ENCODE peak calls at places on chromosome 15, in five cellular contexts. One of them, this sample, is unnamed.

GRCh38 chr15:25933456-25934158 is 70.5 kb upstream of the ATP10A start:
- DNase-seq in H9: peak; percentile 86
- DNase-seq in neuronal stem cell: peak; percentile 51
- DNase-seq in H1: peak; percentile 49
- DNase-seq in trophoblast cell: peak; percentile 70
- DNase-seq in this sample: peak; percentile 6

GRCh38 chr15:54387808-54388207 is 409.6 kb downstream of the UNC13C start:
- DNase-seq in H9: no peak
- DNase-seq in neuronal stem cell: no peak
- DNase-seq in H1: no peak
- DNase-seq in trophoblast cell: peak; percentile 40
- DNase-seq in this sample: no peak

GRCh38 chr15:43225201-43225949 is 4.6 kb upstream of the EPB42 start:
- DNase-seq in H9: peak; percentile 63
- DNase-seq in neuronal stem cell: peak; percentile 37
- DNase-seq in H1: no peak
- DNase-seq in trophoblast cell: peak; percentile 89
- DNase-seq in this sample: peak; percentile 68

GRCh38 chr15:60865507-60865906 is 363.6 kb downstream of the RORA start:
- DNase-seq in H9: no peak
- DNase-seq in neuronal stem cell: no peak
- DNase-seq in H1: no peak
- DNase-seq in trophoblast cell: peak; percentile 16
- DNase-seq in this sample: peak; percentile 34

GRCh38 chr15:64981812-64982431 is 7.8 kb downstream of the SPG21 start:
- DNase-seq in H9: no peak
- DNase-seq in neuronal stem cell: no peak
- DNase-seq in H1: no peak
- DNase-seq in trophoblast cell: no peak
- DNase-seq in this sample: no peak

GRCh38 chr15:68589012-68589411 is 10.2 kb downstream of the CORO2B start:
- DNase-seq in H9: no peak
- DNase-seq in neuronal stem cell: no peak
- DNase-seq in H1: no peak
- DNase-seq in trophoblast cell: no peak
- DNase-seq in this sample: no peak

GRCh38 chr15:65405793-65406192 is 17.0 kb downstream of the IGDCC4 start:
- DNase-seq in H9: peak; percentile 30
- DNase-seq in neuronal stem cell: no peak
- DNase-seq in H1: no peak
- DNase-seq in trophoblast cell: no peak
- DNase-seq in this sample: no peak

GRCh38 chr15:67135494-67135893 is 70.1 kb downstream of the SMAD3 start:
- DNase-seq in H9: no peak
- DNase-seq in neuronal stem cell: no peak
- DNase-seq in H1: no peak
- DNase-seq in trophoblast cell: no peak
- DNase-seq in this sample: peak; percentile 80

GRCh38 chr15:44087578-44088190 is 107.4 kb downstream of the FRMD5 start:
- DNase-seq in H9: no peak
- DNase-seq in neuronal stem cell: no peak
- DNase-seq in H1: no peak
- DNase-seq in trophoblast cell: peak; percentile 62
- DNase-seq in this sample: peak; percentile 88

GRCh38 chr15:75065467-75065850 is 42.1 kb downstream of the PPCDC start:
- DNase-seq in H9: no peak
- DNase-seq in neuronal stem cell: no peak
- DNase-seq in H1: no peak
- DNase-seq in trophoblast cell: no peak
- DNase-seq in this sample: no peak

GRCh38 chr15:85691350-85692240 is 103.1 kb downstream of the KLHL25 start:
- DNase-seq in H9: no peak
- DNase-seq in neuronal stem cell: no peak
- DNase-seq in H1: no peak
- DNase-seq in trophoblast cell: peak; percentile 58
- DNase-seq in this sample: no peak

GRCh38 chr15:45637552-45638033 is 2.8 kb downstream of the SQOR start:
- DNase-seq in H9: no peak
- DNase-seq in neuronal stem cell: no peak
- DNase-seq in H1: no peak
- DNase-seq in trophoblast cell: peak; percentile 41
- DNase-seq in this sample: peak; percentile 97

GRCh38 chr15:48946088-48946839 is 17.5 kb downstream of the SHC4 start:
- DNase-seq in H9: no peak
- DNase-seq in neuronal stem cell: no peak
- DNase-seq in H1: no peak
- DNase-seq in trophoblast cell: peak; percentile 60
- DNase-seq in this sample: peak; percentile 64

GRCh38 chr15:38130200-38130567 is 122.5 kb upstream of the SPRED1 start:
- DNase-seq in H9: no peak
- DNase-seq in neuronal stem cell: no peak
- DNase-seq in H1: no peak
- DNase-seq in trophoblast cell: peak; percentile 16
- DNase-seq in this sample: no peak

GRCh38 chr15:61173899-61174689 is 55.0 kb downstream of the RORA start:
- DNase-seq in H9: no peak
- DNase-seq in neuronal stem cell: no peak
- DNase-seq in H1: no peak
- DNase-seq in trophoblast cell: no peak
- DNase-seq in this sample: peak; percentile 5

GRCh38 chr15:90481023-90481422 is 48.7 kb upstream of the CRTC3 start:
- DNase-seq in H9: no peak
- DNase-seq in neuronal stem cell: no peak
- DNase-seq in H1: no peak
- DNase-seq in trophoblast cell: no peak
- DNase-seq in this sample: peak; percentile 28

GRCh38 chr15:88975891-88976290 is 62.7 kb upstream of the MFGE8 start:
- DNase-seq in H9: no peak
- DNase-seq in neuronal stem cell: no peak
- DNase-seq in H1: no peak
- DNase-seq in trophoblast cell: peak; percentile 70
- DNase-seq in this sample: no peak

GRCh38 chr15:74394090-74394846 is 26.8 kb upstream of the CYP11A1 start:
- DNase-seq in H9: no peak
- DNase-seq in neuronal stem cell: no peak
- DNase-seq in H1: no peak
- DNase-seq in trophoblast cell: no peak
- DNase-seq in this sample: no peak

GRCh38 chr15:67125589-67126502 is 60.4 kb downstream of the SMAD3 start:
- DNase-seq in H9: no peak
- DNase-seq in neuronal stem cell: no peak
- DNase-seq in H1: no peak
- DNase-seq in trophoblast cell: peak; percentile 86
- DNase-seq in this sample: peak; percentile 98

GRCh38 chr15:31487811-31488436 is 161.3 kb downstream of the KLF13 start:
- DNase-seq in H9: peak; percentile 39
- DNase-seq in neuronal stem cell: no peak
- DNase-seq in H1: no peak
- DNase-seq in trophoblast cell: no peak
- DNase-seq in this sample: no peak

GRCh38 chr15:100235030-100235617 is 106.7 kb downstream of the ADAMTS17 start:
- DNase-seq in H9: no peak
- DNase-seq in neuronal stem cell: no peak
- DNase-seq in H1: no peak
- DNase-seq in trophoblast cell: no peak
- DNase-seq in this sample: no peak

GRCh38 chr15:100227781-100228180 is 114.0 kb downstream of the ADAMTS17 start:
- DNase-seq in H9: no peak
- DNase-seq in neuronal stem cell: no peak
- DNase-seq in H1: no peak
- DNase-seq in trophoblast cell: peak; percentile 29
- DNase-seq in this sample: no peak

GRCh38 chr15:100234158-100235029 is 107.4 kb downstream of the ADAMTS17 start:
- DNase-seq in H9: no peak
- DNase-seq in neuronal stem cell: no peak
- DNase-seq in H1: no peak
- DNase-seq in trophoblast cell: no peak
- DNase-seq in this sample: no peak

GRCh38 chr15:100229181-100230163 is 112.3 kb downstream of the ADAMTS17 start:
- DNase-seq in H9: no peak
- DNase-seq in neuronal stem cell: no peak
- DNase-seq in H1: no peak
- DNase-seq in trophoblast cell: no peak
- DNase-seq in this sample: no peak

DNA sequence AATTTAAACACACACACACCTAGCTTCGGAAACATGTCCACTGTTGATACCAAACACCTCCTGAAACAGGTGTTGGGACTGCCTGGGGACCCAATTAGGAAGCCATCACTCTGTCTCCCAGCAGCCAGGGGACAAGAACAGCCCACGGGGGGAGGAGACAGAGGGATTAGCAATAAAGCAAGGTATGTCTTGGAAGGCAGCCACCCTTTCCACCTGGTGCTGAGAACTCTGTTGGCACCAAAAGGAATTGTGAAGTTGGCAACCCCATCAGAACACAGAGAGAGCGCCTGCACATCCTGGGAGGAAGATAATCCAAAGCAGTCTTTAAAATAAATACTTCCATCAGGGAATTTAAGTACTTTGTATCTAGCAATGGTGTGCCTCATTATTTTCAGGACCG is 111.0 kb downstream of the ADAMTS17 start:
- DNase-seq in H9: no peak
- DNase-seq in neuronal stem cell: no peak
- DNase-seq in H1: no peak
- DNase-seq in trophoblast cell: no peak
- DNase-seq in this sample: no peak
- H2BK12ac ChIP-seq in H9: no peak overlapping the region
- H2BK12ac ChIP-seq in neuronal stem cell: no peak overlapping the region
- H2BK12ac ChIP-seq in H1: no peak overlapping the region
- H2BK12ac ChIP-seq in trophoblast cell: no peak overlapping the region
- H2BK12ac ChIP-seq in this sample: no peak overlapping the region

DNA sequence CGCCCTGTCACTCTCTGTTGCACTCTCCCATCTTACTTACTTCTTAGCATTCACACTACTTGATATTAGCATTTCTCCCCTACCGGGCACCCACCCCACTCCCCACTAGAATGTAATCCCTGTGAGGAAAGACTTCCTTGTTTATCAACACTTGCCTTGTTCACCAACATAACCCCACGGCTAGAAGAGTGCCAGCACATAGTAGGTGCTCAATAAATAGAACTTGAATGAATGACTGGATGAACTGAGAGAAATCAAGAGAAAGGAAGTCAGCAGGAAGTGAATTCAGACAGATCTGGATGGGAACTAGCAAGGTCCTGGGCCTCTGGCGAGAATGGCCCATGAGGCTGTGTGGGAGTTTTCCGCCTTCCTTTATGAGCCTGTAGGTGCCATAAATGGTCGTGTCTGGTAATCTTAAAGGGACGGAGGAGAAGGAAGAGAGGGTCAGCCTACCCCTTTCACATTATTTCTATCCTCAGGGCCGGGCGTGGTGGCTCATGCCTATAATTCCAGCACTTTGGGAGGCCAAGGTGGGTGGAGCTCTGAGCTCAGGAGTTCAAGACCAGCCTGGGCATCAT is 42.4 kb upstream of the HERC1 start:
- DNase-seq in H9: no peak
- DNase-seq in neuronal stem cell: no peak
- DNase-seq in H1: no peak
- DNase-seq in trophoblast cell: peak; percentile 43
- DNase-seq in this sample: no peak
- H2AK5ac ChIP-seq in H9: no peak overlapping the region
- H2AK5ac ChIP-seq in neuronal stem cell: no peak overlapping the region
- H2AK5ac ChIP-seq in H1: no peak overlapping the region
- H2AK5ac ChIP-seq in trophoblast cell: peak overlapping the region; percentile 39
- H2AK5ac ChIP-seq in this sample: no peak overlapping the region

GRCh38 chr15:99440551-99441426 is 125.0 kb upstream of the MEF2A start:
- DNase-seq in H9: peak; percentile 16
- DNase-seq in neuronal stem cell: no peak
- DNase-seq in H1: no peak
- DNase-seq in trophoblast cell: no peak
- DNase-seq in this sample: no peak
- H3K14ac ChIP-seq in H9: no peak overlapping the region
- H3K14ac ChIP-seq in neuronal stem cell: no peak overlapping the region
- H3K14ac ChIP-seq in H1: no peak overlapping the region
- H3K14ac ChIP-seq in trophoblast cell: no peak overlapping the region
- H3K14ac ChIP-seq in this sample: no peak overlapping the region

GRCh38 chr15:39744334-39745103 is 38.1 kb downstream of the FSIP1 start:
- DNase-seq in H9: no peak
- DNase-seq in neuronal stem cell: no peak
- DNase-seq in H1: no peak
- DNase-seq in trophoblast cell: no peak
- DNase-seq in this sample: no peak

GRCh38 chr15:39738998-39739397 is 43.6 kb downstream of the FSIP1 start:
- DNase-seq in H9: no peak
- DNase-seq in neuronal stem cell: no peak
- DNase-seq in H1: no peak
- DNase-seq in trophoblast cell: no peak
- DNase-seq in this sample: no peak

GRCh38 chr15:39743611-39744010 is 39.0 kb downstream of the FSIP1 start:
- DNase-seq in H9: no peak
- DNase-seq in neuronal stem cell: no peak
- DNase-seq in H1: no peak
- DNase-seq in trophoblast cell: no peak
- DNase-seq in this sample: no peak

GRCh38 chr15:39745415-39745814 is 37.2 kb downstream of the FSIP1 start:
- DNase-seq in H9: no peak
- DNase-seq in neuronal stem cell: no peak
- DNase-seq in H1: no peak
- DNase-seq in trophoblast cell: no peak
- DNase-seq in this sample: no peak

GRCh38 chr15:39741258-39741657 is 41.4 kb downstream of the FSIP1 start:
- DNase-seq in H9: no peak
- DNase-seq in neuronal stem cell: no peak
- DNase-seq in H1: no peak
- DNase-seq in trophoblast cell: no peak
- DNase-seq in this sample: peak; percentile 10
- H2BK12ac ChIP-seq in H9: no peak overlapping the region
- H2BK12ac ChIP-seq in neuronal stem cell: no peak overlapping the region
- H2BK12ac ChIP-seq in H1: no peak overlapping the region
- H2BK12ac ChIP-seq in trophoblast cell: no peak overlapping the region
- H2BK12ac ChIP-seq in this sample: no peak overlapping the region